ENCODE peak calls at places on chromosomes 4 and X, in eight cellular contexts. W is lower lobe of right lung, B is astrocyte of the cerebellum, Y is GM13977, Q is astrocyte, A is right atrium auricular region, S is left ventricle myocardium inferior, D is lung. U is an unnamed sample.
A peak's percentile ranks its signal among the peaks of the same experiment; 100 is the strongest.

GRCh38 chrX:68682790-68683189 is 35.3 kb downstream of the STARD8 start:
- DNase-seq in B (no peak), Q (no peak), S (no peak), D (no peak), W (no peak), Y (no peak), A (no peak), U (no peak)

GRCh38 chr4:54940996-54941395 is 184.4 kb downstream of the KDR start:
- DNase-seq in Y (no peak), D (no peak), A (no peak), Q (no peak), B (no peak), W (no peak), S (no peak), U (no peak)

GRCh38 chrX:15745179-15745578 is 7.1 kb downstream of the CA5B start:
- DNase-seq in Q (no peak), A (no peak), W (no peak), B (no peak), Y (no peak), S (no peak), D (no peak), U (no peak)

GRCh38 chrX:51860679-51861078 is 32.7 kb upstream of the MAGED1 start:
- DNase-seq in S (no peak), Q (peak; percentile 40), A (no peak), B (no peak), Y (peak; percentile 6), D (no peak), W (no peak), U (no peak)

GRCh38 chr4:138567696-138568095 is 325.5 kb upstream of the SLC7A11 start:
- DNase-seq in W (no peak), D (no peak), S (no peak), A (no peak), B (no peak), Q (peak; percentile 72), Y (no peak), U (no peak)

GRCh38 chrX:113330416-113330815 is 489.8 kb upstream of the AMOT start:
- DNase-seq in W (no peak), Q (no peak), D (no peak), B (no peak), A (no peak), Y (no peak), S (no peak), U (no peak)

GRCh38 chrX:111349098-111349497 is 62.9 kb downstream of the DCX start:
- DNase-seq in S (no peak), B (no peak), A (no peak), W (no peak), Y (no peak), Q (no peak), D (no peak), U (no peak)

GRCh38 chr4:152822323-152822722 is 42.6 kb downstream of the ARFIP1 start:
- DNase-seq in W (no peak), A (no peak), D (no peak), Y (no peak), Q (no peak), B (no peak), S (no peak), U (no peak)

GRCh38 chrX:102154900-102155805 is 624 bp downstream of the BEX5 start:
- DNase-seq in W (no peak), Y (no peak), D (peak; percentile 28), B (no peak), S (no peak), Q (no peak), A (no peak), U (no peak)

GRCh38 chrX:57573754-57574153 is 18.1 kb upstream of the ZXDB start:
- DNase-seq in A (no peak), B (no peak), Q (no peak), Y (no peak), W (no peak), D (no peak), S (no peak), U (no peak)

GRCh38 chrX:104315555-104315954 is 60.8 kb upstream of the ESX1 start:
- DNase-seq in S (no peak), Q (peak; percentile 72), A (no peak), B (peak; percentile 23), W (no peak), D (no peak), Y (no peak), U (no peak)

GRCh38 chrX:102712216-102712966 is at the start of gene GPRASP2:
- DNase-seq in W (peak; percentile 59), B (no peak), A (no peak), S (peak; percentile 60), D (peak; percentile 47), Y (no peak), Q (peak; percentile 4), U (no peak)

GRCh38 chr4:103144926-103145325 is 45.3 kb upstream of the BDH2 start:
- DNase-seq in B (no peak), Q (no peak), D (no peak), A (no peak), W (no peak), Y (no peak), S (no peak), U (no peak)

GRCh38 chr4:132180020-132180427 is 969.1 kb upstream of the PCDH10 start:
- DNase-seq in S (no peak), B (peak; percentile 78), Y (no peak), D (no peak), Q (peak; percentile 92), W (no peak), A (no peak), U (no peak)

GRCh38 chr4:29558789-29559188 is 1161.4 kb upstream of the PCDH7 start:
- DNase-seq in Y (no peak), B (no peak), A (no peak), S (no peak), Q (no peak), W (no peak), D (no peak), U (no peak)

GRCh38 chr4:29549308-29549707 is 1170.9 kb upstream of the PCDH7 start:
- DNase-seq in D (no peak), Q (no peak), Y (no peak), A (no peak), S (no peak), W (no peak), B (no peak), U (no peak)

GRCh38 chr4:29559281-29559680 is 1160.9 kb upstream of the PCDH7 start:
- DNase-seq in Y (no peak), Q (no peak), W (no peak), A (no peak), S (no peak), D (no peak), B (no peak), U (no peak)

GRCh38 chr4:29551813-29552212 is 1168.4 kb upstream of the PCDH7 start:
- DNase-seq in W (no peak), D (no peak), S (no peak), Q (no peak), B (no peak), Y (no peak), A (no peak), U (no peak)

GRCh38 chr4:29553842-29554241 is 1166.3 kb upstream of the PCDH7 start:
- DNase-seq in D (no peak), Q (peak; percentile 12), S (no peak), Y (no peak), B (peak; percentile 11), A (no peak), W (no peak), U (no peak)
- TF ChIP-seq CTCF in D (no peak), Q (no peak), S (no peak), Y (no peak), B (no peak), A (no peak), W (no peak), U (no peak)

GRCh38 chrX:140697618-140698017 is 11.9 kb upstream of the LINC00632 start:
- DNase-seq in A (no peak), Y (no peak), B (no peak), Q (no peak), D (no peak), S (no peak), W (no peak), U (no peak)
- TF ChIP-seq CTCF in A (peak; percentile 25), Y (peak; percentile 19), B (peak; percentile 22), Q (peak; percentile 20), D (no peak), S (no peak), W (no peak), U (peak; percentile 36)

DNA sequence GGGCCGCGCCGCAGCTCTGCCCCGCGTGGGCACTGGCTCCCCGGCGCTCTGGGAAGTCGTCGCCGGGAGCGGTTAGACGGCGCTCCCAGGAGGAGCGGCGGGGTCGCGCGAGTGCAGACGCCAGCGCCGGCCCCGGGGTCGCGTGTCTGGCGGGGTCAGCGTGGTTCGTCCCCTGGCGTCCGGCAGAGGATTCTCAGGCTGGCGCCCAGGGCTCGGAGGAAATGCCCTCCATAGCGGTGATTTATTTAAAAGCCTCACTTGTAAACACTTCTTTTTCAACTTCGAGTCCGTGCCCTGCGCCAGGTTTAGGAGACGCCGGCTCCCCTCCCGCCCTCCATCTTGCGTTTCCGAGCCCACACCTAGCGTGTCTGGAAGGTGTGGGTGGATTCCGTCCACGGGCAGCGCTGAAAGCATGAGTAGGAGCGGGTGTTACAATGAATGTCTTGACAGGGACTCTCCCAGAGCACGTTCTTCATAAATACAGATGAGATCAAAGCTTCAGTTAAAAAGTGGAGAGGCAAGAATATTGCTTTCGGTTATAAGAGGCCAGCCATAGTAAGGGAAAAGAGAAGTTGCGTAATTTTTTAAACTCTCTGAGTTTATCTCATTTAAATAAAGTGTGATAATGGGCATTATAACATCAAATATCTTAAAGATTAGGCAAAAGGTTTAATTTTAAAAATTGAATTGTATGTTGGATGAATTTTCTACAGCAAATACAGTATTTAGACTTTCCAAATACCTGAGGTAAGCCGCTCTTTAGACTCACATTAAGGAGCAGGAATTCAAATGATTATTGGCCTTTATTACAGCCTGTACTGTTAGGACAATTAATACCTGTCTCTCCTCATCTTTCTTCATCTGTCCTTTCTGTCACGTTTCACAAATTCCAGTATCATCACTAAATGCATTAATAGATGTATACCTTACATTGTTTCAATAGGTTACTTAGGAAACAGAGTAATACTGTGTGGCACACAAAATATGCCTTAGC is 863 bp downstream of the FAM241A start:
- DNase-seq in Q (peak; percentile 17), W (peak; percentile 67), S (peak; percentile 45), A (no peak), D (peak; percentile 47), Y (peak; percentile 83), B (no peak), U (no peak)
- TF ChIP-seq CTCF in Q (no peak), W (peak; percentile 41), S (peak; percentile 52), A (peak; percentile 39), D (no peak), Y (no peak), B (peak; percentile 16), U (peak; percentile 27)

GRCh38 chr4:16505726-16506125 is 279.5 kb upstream of the TAPT1 start:
- DNase-seq in B (no peak), S (no peak), Q (no peak), W (no peak), A (no peak), D (no peak), Y (no peak), U (no peak)

GRCh38 chr4:16513876-16514275 is 287.6 kb upstream of the TAPT1 start:
- DNase-seq in S (no peak), D (no peak), A (no peak), Q (peak; percentile 20), W (no peak), Y (no peak), B (no peak), U (no peak)

DNA sequence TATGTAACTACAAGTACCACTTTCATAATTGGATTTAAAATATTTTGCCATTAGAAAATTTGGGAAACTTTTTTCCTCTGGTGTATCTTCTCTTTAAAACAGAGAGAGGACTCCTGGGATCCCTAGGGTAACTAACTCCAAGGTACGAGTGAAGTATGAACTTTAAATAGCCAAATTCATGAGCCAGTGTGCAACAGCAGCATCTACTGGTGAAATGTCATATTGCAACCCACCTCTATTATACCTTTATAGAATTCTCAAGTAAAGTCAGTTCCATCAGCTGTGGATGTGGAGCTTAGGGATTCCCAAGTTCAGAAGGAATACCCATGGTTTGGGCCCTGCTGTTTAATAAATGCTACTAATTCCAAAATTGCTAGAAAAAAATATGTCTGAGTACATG is 282.7 kb upstream of the TAPT1 start:
- DNase-seq in Y (peak; percentile 3), Q (no peak), B (no peak), W (no peak), A (no peak), D (no peak), S (no peak), U (no peak)
- TF ChIP-seq CTCF in Y (peak; percentile 23), Q (peak; percentile 37), B (peak; percentile 26), W (peak; percentile 21), A (no peak), D (no peak), S (no peak), U (peak; percentile 9)